ENCODE peak calls at places on chromosomes 7 and 10, in six cellular contexts. One of them, this sample, is unnamed.

GRCh38 chr7:125090596-125090995 is 161.0 kb upstream of the POT1 start:
- DNase-seq in WTC11: no peak
- DNase-seq in kidney: no peak
- DNase-seq in neural crest cell: no peak
- DNase-seq in HFF-Myc: no peak
- DNase-seq in psoas muscle: no peak
- DNase-seq in this sample: no peak

GRCh38 chr7:98974906-98975816 is 96.8 kb downstream of the TRRAP start:
- DNase-seq in WTC11: no peak
- DNase-seq in kidney: no peak
- DNase-seq in neural crest cell: no peak
- DNase-seq in HFF-Myc: no peak
- DNase-seq in psoas muscle: peak; percentile 80
- DNase-seq in this sample: no peak

GRCh38 chr10:104256335-104257080 is 1.8 kb downstream of the GSTO1 start:
- DNase-seq in WTC11: no peak
- DNase-seq in kidney: no peak
- DNase-seq in neural crest cell: no peak
- DNase-seq in HFF-Myc: no peak
- DNase-seq in psoas muscle: no peak
- DNase-seq in this sample: no peak

GRCh38 chr7:132430863-132431822 is 145.1 kb downstream of the PLXNA4 start:
- DNase-seq in WTC11: no peak
- DNase-seq in kidney: no peak
- DNase-seq in neural crest cell: no peak
- DNase-seq in HFF-Myc: peak; percentile 66
- DNase-seq in psoas muscle: no peak
- DNase-seq in this sample: no peak

GRCh38 chr10:124010563-124011131 is 82.8 kb downstream of the CHST15 start:
- DNase-seq in WTC11: peak; percentile 99
- DNase-seq in kidney: peak; percentile 85
- DNase-seq in neural crest cell: no peak
- DNase-seq in HFF-Myc: no peak
- DNase-seq in psoas muscle: peak; percentile 74
- DNase-seq in this sample: no peak

GRCh38 chr7:70733115-70733514 is 398.8 kb upstream of the GALNT17 start:
- DNase-seq in WTC11: no peak
- DNase-seq in kidney: no peak
- DNase-seq in neural crest cell: no peak
- DNase-seq in HFF-Myc: no peak
- DNase-seq in psoas muscle: no peak
- DNase-seq in this sample: no peak

GRCh38 chr10:48507933-48508830 is 96.7 kb downstream of the ARHGAP22 start:
- DNase-seq in WTC11: no peak
- DNase-seq in kidney: no peak
- DNase-seq in neural crest cell: no peak
- DNase-seq in HFF-Myc: no peak
- DNase-seq in psoas muscle: no peak
- DNase-seq in this sample: no peak

GRCh38 chr10:11197266-11197712 is 179.6 kb downstream of the CELF2 start:
- DNase-seq in WTC11: no peak
- DNase-seq in kidney: no peak
- DNase-seq in neural crest cell: no peak
- DNase-seq in HFF-Myc: no peak
- DNase-seq in psoas muscle: peak; percentile 58
- DNase-seq in this sample: peak; percentile 45

GRCh38 chr7:151060113-151060415 is 675 bp downstream of the SLC4A2 start:
- DNase-seq in WTC11: peak; percentile 36
- DNase-seq in kidney: no peak
- DNase-seq in neural crest cell: no peak
- DNase-seq in HFF-Myc: no peak
- DNase-seq in psoas muscle: no peak
- DNase-seq in this sample: no peak

DNA sequence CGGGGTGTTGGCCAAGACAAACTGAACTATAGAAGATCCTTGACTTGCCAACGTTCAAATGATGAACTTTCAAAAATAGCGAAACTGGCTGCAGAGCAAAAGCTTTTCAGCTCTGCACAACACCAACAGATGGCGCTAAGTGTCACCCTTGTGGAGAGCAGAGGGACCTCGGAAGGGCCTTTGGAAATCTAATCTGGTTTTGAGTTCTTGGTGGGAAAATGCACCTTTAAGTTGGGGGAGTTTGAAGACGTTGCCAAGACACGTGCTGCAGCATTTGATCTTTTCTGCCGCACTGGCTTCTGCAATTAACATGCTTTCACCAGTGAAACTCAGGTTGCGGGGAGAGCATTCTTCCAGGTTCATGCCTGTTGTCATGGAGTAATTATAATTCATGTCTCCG is 26.3 kb upstream of the WDR11 start:
- DNase-seq in WTC11: peak; percentile 67
- DNase-seq in kidney: no peak
- DNase-seq in neural crest cell: peak; percentile 43
- DNase-seq in HFF-Myc: peak; percentile 1
- DNase-seq in psoas muscle: no peak
- DNase-seq in this sample: peak; percentile 31
- TF ChIP-seq CTCF in WTC11: no peak
- TF ChIP-seq CTCF in kidney: peak; percentile 35
- TF ChIP-seq CTCF in neural crest cell: peak; percentile 66
- TF ChIP-seq CTCF in HFF-Myc: peak; percentile 54
- TF ChIP-seq CTCF in psoas muscle: no peak
- TF ChIP-seq CTCF in this sample: peak; percentile 69

DNA sequence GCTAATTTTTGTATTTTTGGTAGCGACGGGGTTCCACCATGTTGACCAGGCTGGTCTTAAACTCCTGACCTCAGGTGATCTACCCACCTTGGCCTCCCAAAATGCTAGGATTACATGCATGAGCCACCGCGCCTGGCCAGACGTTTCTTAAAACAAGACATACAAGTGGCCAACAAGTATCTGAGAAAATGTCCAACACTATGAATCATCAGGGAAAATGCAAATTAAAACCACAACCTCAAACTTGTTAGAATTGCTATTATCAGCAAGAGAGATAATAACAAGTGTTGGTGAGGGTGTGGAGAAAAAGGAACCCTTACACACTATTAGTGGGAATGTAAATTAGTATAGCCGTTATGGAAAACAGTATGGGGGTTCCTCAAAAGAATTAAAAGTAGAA is 148.6 kb downstream of the SUGCT start:
- DNase-seq in WTC11: no peak
- DNase-seq in kidney: no peak
- DNase-seq in neural crest cell: no peak
- DNase-seq in HFF-Myc: no peak
- DNase-seq in psoas muscle: no peak
- DNase-seq in this sample: no peak
- TF ChIP-seq CTCF in WTC11: no peak
- TF ChIP-seq CTCF in kidney: no peak
- TF ChIP-seq CTCF in neural crest cell: no peak
- TF ChIP-seq CTCF in HFF-Myc: no peak
- TF ChIP-seq CTCF in psoas muscle: no peak
- TF ChIP-seq CTCF in this sample: no peak

DNA sequence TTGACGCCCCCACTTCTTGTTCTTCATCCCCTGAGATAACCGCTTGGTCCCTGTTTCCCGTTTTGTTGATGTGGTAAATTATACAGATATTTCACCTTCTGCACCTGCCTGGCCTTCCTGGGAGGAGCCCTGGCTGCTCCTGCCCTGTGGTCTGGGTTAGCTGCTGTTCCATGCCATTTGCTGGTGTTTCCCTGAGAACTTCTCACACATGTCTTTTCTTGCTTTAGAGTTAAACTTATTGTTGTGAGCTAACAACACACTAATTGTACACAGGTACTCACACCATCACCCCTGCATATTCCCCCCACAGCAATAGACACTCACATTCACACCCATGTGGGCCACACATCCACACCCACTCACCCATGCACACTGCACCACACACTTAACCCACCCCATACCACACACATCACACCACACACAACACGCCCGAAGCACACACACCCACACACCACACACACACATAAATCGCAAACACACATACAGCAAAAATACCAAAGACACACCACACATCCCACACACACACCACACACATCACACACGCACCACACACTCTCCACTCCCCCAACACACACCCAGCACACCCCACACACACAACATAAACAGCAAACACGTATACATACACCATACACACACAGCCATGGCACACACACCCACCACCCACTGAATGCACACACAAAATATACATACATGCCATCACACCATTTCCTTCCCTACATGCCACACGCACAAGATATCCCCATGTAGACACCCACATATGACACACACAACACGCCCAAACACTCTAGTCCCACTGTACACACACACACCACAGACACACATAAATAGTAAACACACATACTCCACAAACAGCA is 19.4 kb upstream of the ANTXRL start:
- DNase-seq in WTC11: no peak
- DNase-seq in kidney: no peak
- DNase-seq in neural crest cell: no peak
- DNase-seq in HFF-Myc: no peak
- DNase-seq in psoas muscle: no peak
- DNase-seq in this sample: no peak
- TF ChIP-seq CTCF in WTC11: no peak
- TF ChIP-seq CTCF in kidney: no peak
- TF ChIP-seq CTCF in neural crest cell: no peak
- TF ChIP-seq CTCF in HFF-Myc: no peak
- TF ChIP-seq CTCF in psoas muscle: no peak
- TF ChIP-seq CTCF in this sample: no peak

GRCh38 chr10:100913470-100913865 is 705 bp downstream of the SLF2 start:
- DNase-seq in WTC11: no peak
- DNase-seq in kidney: no peak
- DNase-seq in neural crest cell: no peak
- DNase-seq in HFF-Myc: no peak
- DNase-seq in psoas muscle: no peak
- DNase-seq in this sample: no peak

GRCh38 chr10:100909506-100910260 is 3.1 kb upstream of the SLF2 start:
- DNase-seq in WTC11: no peak
- DNase-seq in kidney: no peak
- DNase-seq in neural crest cell: no peak
- DNase-seq in HFF-Myc: no peak
- DNase-seq in psoas muscle: no peak
- DNase-seq in this sample: no peak

GRCh38 chr10:100911472-100911871 is 1.3 kb upstream of the SLF2 start:
- DNase-seq in WTC11: no peak
- DNase-seq in kidney: no peak
- DNase-seq in neural crest cell: no peak
- DNase-seq in HFF-Myc: no peak
- DNase-seq in psoas muscle: no peak
- DNase-seq in this sample: no peak

GRCh38 chr10:100912013-100912608 is 652 bp upstream of the SLF2 start:
- DNase-seq in WTC11: no peak
- DNase-seq in kidney: no peak
- DNase-seq in neural crest cell: no peak
- DNase-seq in HFF-Myc: no peak
- DNase-seq in psoas muscle: no peak
- DNase-seq in this sample: no peak

GRCh38 chr10:100912609-100913469 is at the start of gene SLF2:
- DNase-seq in WTC11: peak; percentile 96
- DNase-seq in kidney: peak; percentile 99
- DNase-seq in neural crest cell: peak; percentile 93
- DNase-seq in HFF-Myc: peak; percentile 91
- DNase-seq in psoas muscle: peak; percentile 98
- DNase-seq in this sample: peak; percentile 99
- TF ChIP-seq CTCF in WTC11: no peak
- TF ChIP-seq CTCF in kidney: no peak
- TF ChIP-seq CTCF in neural crest cell: no peak
- TF ChIP-seq CTCF in HFF-Myc: no peak
- TF ChIP-seq CTCF in psoas muscle: no peak
- TF ChIP-seq CTCF in this sample: no peak

DNA sequence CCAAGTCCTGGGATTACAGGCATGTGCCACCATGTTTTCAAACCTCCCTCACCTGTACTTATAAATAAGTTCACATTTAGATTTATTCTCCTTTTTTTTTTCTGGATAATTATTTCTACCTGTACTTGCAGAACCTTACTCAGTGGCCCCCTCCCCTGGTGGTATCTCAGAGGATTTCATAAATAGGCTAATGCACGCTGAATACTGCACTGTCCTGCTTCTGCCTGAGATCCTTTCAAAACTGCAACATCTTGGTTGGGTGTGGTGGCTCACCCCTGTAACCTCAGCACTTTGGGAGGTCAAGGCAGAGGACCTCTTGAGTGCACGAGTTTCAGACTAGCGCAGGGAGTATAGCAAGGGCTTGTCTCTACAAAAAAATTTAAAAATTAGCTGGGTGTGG is 4.6 kb upstream of the BLVRA start:
- DNase-seq in WTC11: no peak
- DNase-seq in kidney: no peak
- DNase-seq in neural crest cell: no peak
- DNase-seq in HFF-Myc: no peak
- DNase-seq in psoas muscle: no peak
- DNase-seq in this sample: no peak
- TF ChIP-seq CTCF in WTC11: no peak
- TF ChIP-seq CTCF in kidney: no peak
- TF ChIP-seq CTCF in neural crest cell: no peak
- TF ChIP-seq CTCF in HFF-Myc: no peak
- TF ChIP-seq CTCF in psoas muscle: no peak
- TF ChIP-seq CTCF in this sample: no peak

This sample was measured in GM13977.